ENCODE peak calls at places on chromosomes 5 and 9, in seven cellular contexts. V, R, E, L, C, O and M are unnamed samples.

GRCh38 chr5:76303917-76304316 is 99.2 kb upstream of the IQGAP2 start:
- DNase-seq in V (no peak), C (no peak), R (no peak), L (no peak), O (peak), E (no peak), M (peak)

GRCh38 chr5:170520319-170520718 is 16.5 kb downstream of the KCNIP1 start:
- DNase-seq in R (no peak), L (no peak), O (no peak), V (no peak), C (no peak), E (no peak), M (no peak)

GRCh38 chr5:135233477-135233876 is 165.6 kb downstream of the MACROH2A1 start:
- DNase-seq in C (peak), L (no peak), V (no peak), O (no peak), R (peak), E (no peak), M (no peak)

GRCh38 chr5:71924325-71924724 is 182.9 kb upstream of the MAP1B start:
- DNase-seq in V (peak), L (no peak), R (no peak), E (no peak), C (no peak), O (no peak), M (peak)

GRCh38 chr5:170747851-170748250 is 35.7 kb upstream of the GABRP start:
- DNase-seq in C (no peak), V (no peak), O (no peak), E (no peak), R (no peak), L (peak), M (no peak)

GRCh38 chr9:27599102-27599501 is 25.8 kb upstream of the C9orf72 start:
- DNase-seq in E (no peak), O (no peak), L (no peak), R (no peak), V (no peak), C (no peak), M (no peak)

GRCh38 chr5:77518304-77518703 is 26.2 kb upstream of the WDR41 start:
- DNase-seq in R (no peak), E (no peak), O (no peak), L (no peak), V (no peak), C (no peak), M (no peak)

GRCh38 chr9:133869674-133870419 is 122.3 kb downstream of the VAV2 start:
- DNase-seq in L (no peak), C (no peak), V (no peak), R (no peak), E (no peak), O (peak), M (no peak)

GRCh38 chr9:130901498-130902203 is 5.0 kb upstream of the QRFP start:
- DNase-seq in L (no peak), C (no peak), R (no peak), E (no peak), O (no peak), V (no peak), M (peak)

GRCh38 chr9:108530141-108530540 is 325.6 kb downstream of the ACTL7B start:
- DNase-seq in C (no peak), E (no peak), V (no peak), L (no peak), O (no peak), R (no peak), M (no peak)

GRCh38 chr5:145787001-145787400 is 48.1 kb downstream of the PRELID2 start:
- DNase-seq in O (no peak), C (no peak), R (no peak), E (no peak), V (no peak), L (no peak), M (no peak)

GRCh38 chr9:96856363-96857286 is 2.3 kb upstream of the ZNF782 start:
- DNase-seq in E (peak), L (peak), O (peak), R (no peak), C (peak), V (peak), M (peak)

GRCh38 chr5:142420521-142420920 is 95.7 kb upstream of the SPRY4 start:
- DNase-seq in E (no peak), C (no peak), O (no peak), V (no peak), L (no peak), R (no peak), M (no peak)

GRCh38 chr9:23702311-23702922 is 123.6 kb downstream of the ELAVL2 start:
- DNase-seq in O (no peak), R (no peak), C (no peak), V (peak), L (no peak), E (no peak), M (peak)

GRCh38 chr9:137025120-137025966 is 2.7 kb downstream of the ABCA2 start:
- DNase-seq in L (peak), R (no peak), O (no peak), C (peak), E (no peak), V (no peak), M (peak)

GRCh38 chr9:110531776-110532175 is 47.8 kb downstream of the SVEP1 start:
- DNase-seq in C (no peak), V (peak), R (no peak), E (no peak), L (no peak), O (no peak), M (no peak)

GRCh38 chr9:6771722-6772121 is 13.9 kb downstream of the KDM4C start:
- DNase-seq in L (no peak), V (no peak), O (no peak), R (no peak), E (no peak), C (no peak), M (no peak)

GRCh38 chr5:103645816-103646215 is 83.2 kb upstream of the NUDT12 start:
- DNase-seq in C (no peak), E (no peak), L (no peak), R (no peak), V (no peak), O (no peak), M (no peak)

GRCh38 chr9:86778761-86779160 is 168.5 kb downstream of the GAS1 start:
- DNase-seq in E (no peak), R (no peak), L (no peak), V (no peak), O (no peak), C (no peak), M (no peak)

GRCh38 chr5:137439645-137440044 is 59.5 kb downstream of the SPOCK1 start:
- DNase-seq in E (no peak), V (no peak), L (no peak), C (no peak), O (no peak), R (no peak), M (no peak)

GRCh38 chr5:168020522-168021294 is 270.7 kb upstream of the WWC1 start:
- DNase-seq in O (no peak), E (no peak), L (no peak), R (no peak), C (no peak), V (peak), M (peak)

GRCh38 chr5:172235827-172236749 is 42.1 kb downstream of the EFCAB9 start:
- DNase-seq in O (no peak), V (no peak), C (no peak), R (no peak), E (no peak), L (no peak), M (peak)

GRCh38 chr9:4507306-4507705 is 17.0 kb downstream of the SLC1A1 start:
- DNase-seq in R (no peak), V (no peak), L (no peak), C (no peak), E (no peak), O (no peak), M (peak)

GRCh38 chr9:107007361-107007760 is 144.4 kb downstream of the ZNF462 start:
- DNase-seq in O (no peak), R (no peak), C (no peak), E (no peak), L (no peak), V (no peak), M (no peak)

GRCh38 chr5:10069781-10070313 is 179.8 kb downstream of the ATPSCKMT start:
- DNase-seq in E (no peak), O (no peak), C (no peak), R (no peak), V (no peak), L (no peak), M (no peak)

GRCh38 chr9:2859776-2860379 is 16.0 kb upstream of the PUM3 start:
- DNase-seq in V (peak), R (peak), E (no peak), O (peak), L (peak), C (no peak), M (peak)

GRCh38 chr5:177163500-177163899 is 29.9 kb downstream of the NSD1 start:
- DNase-seq in O (no peak), V (no peak), E (no peak), L (no peak), R (no peak), C (no peak), M (no peak)